ENCODE peak calls at places on chromosomes 6 and 20, in ten cellular contexts. T is HFF-Myc, Y is hepatic stellate cell, O is stomach, L is left lung, J is LoVo, E is activated T-helper 1 cell treated with Interleukin-2 at 50 U/mL for 16 hours, G is psoas muscle, M is fibroblast of the conjunctiva, A is aorta. N is an unnamed sample.

GRCh38 chr6:75855047-75855446 is 106.0 kb downstream of the MYO6 start:
- DNase-seq in T (peak), Y (peak), O (peak), L (no peak), J (peak), E (no peak), G (no peak), M (peak), A (no peak), N (no peak)

GRCh38 chr6:26022166-26022510 is 59.5 kb downstream of the TRIM38 start:
- DNase-seq in T (peak), Y (peak), O (peak), L (no peak), J (peak), E (no peak), G (no peak), M (peak), A (peak), N (peak)

GRCh38 chr20:33985280-33985679 is 8.4 kb upstream of the RALY start:
- DNase-seq in T (no peak), Y (no peak), O (no peak), L (no peak), J (no peak), E (no peak), G (no peak), M (no peak), A (no peak), N (no peak)

GRCh38 chr6:33878541-33878940 is 74.7 kb upstream of the MLN start:
- DNase-seq in T (no peak), Y (no peak), O (no peak), L (peak), J (no peak), E (no peak), G (no peak), M (no peak), A (no peak), N (no peak)

GRCh38 chr6:65170273-65170672 is 536.8 kb downstream of the EYS start:
- DNase-seq in T (no peak), Y (no peak), O (no peak), L (no peak), J (no peak), E (no peak), G (no peak), M (no peak), A (no peak), N (no peak)

GRCh38 chr20:32474967-32475819 is 109.9 kb downstream of the NOL4L start:
- DNase-seq in T (peak), Y (peak), O (peak), L (peak), J (peak), E (no peak), G (peak), M (peak), A (peak), N (no peak)

GRCh38 chr6:27129917-27130316 is 117.6 kb upstream of the PRSS16 start:
- DNase-seq in T (no peak), Y (no peak), O (no peak), L (no peak), J (no peak), E (no peak), G (no peak), M (no peak), A (no peak), N (no peak)

GRCh38 chr6:142802124-142802523 is 142.9 kb downstream of the HIVEP2 start:
- DNase-seq in T (peak), Y (peak), O (no peak), L (no peak), J (peak), E (no peak), G (peak), M (peak), A (no peak), N (no peak)

GRCh38 chr20:50838707-50839385 is 44.0 kb downstream of the BCAS4 start:
- DNase-seq in T (no peak), Y (no peak), O (no peak), L (no peak), J (no peak), E (no peak), G (no peak), M (no peak), A (no peak), N (no peak)

GRCh38 chr6:1311400-1312192 is at the start of gene FOXQ1:
- DNase-seq in T (no peak), Y (no peak), O (peak), L (peak), J (peak), E (no peak), G (no peak), M (no peak), A (no peak), N (no peak)

GRCh38 chr6:14542670-14543366 is 425.2 kb downstream of the CD83 start:
- DNase-seq in T (peak), Y (peak), O (no peak), L (no peak), J (no peak), E (no peak), G (no peak), M (peak), A (no peak), N (no peak)

GRCh38 chr6:31588871-31589650 is 3.0 kb downstream of the LST1 start:
- DNase-seq in T (no peak), Y (no peak), O (no peak), L (no peak), J (no peak), E (no peak), G (no peak), M (no peak), A (no peak), N (no peak)

GRCh38 chr20:1489764-1490436 is 1.3 kb downstream of the SIRPB2 start:
- DNase-seq in T (no peak), Y (no peak), O (no peak), L (no peak), J (peak), E (no peak), G (no peak), M (no peak), A (no peak), N (no peak)

GRCh38 chr6:85126448-85127178 is 323.3 kb upstream of the NT5E start:
- DNase-seq in T (peak), Y (peak), O (no peak), L (no peak), J (peak), E (no peak), G (peak), M (no peak), A (peak), N (no peak)

GRCh38 chr6:96450082-96450759 is 71.4 kb upstream of the UFL1 start:
- DNase-seq in T (no peak), Y (no peak), O (no peak), L (no peak), J (no peak), E (no peak), G (no peak), M (no peak), A (no peak), N (no peak)

GRCh38 chr20:63296411-63297299 is 3.7 kb downstream of the COL20A1 start:
- DNase-seq in T (no peak), Y (no peak), O (no peak), L (peak), J (no peak), E (no peak), G (no peak), M (no peak), A (no peak), N (no peak)

GRCh38 chr6:157461000-157461915 is 80.3 kb downstream of the ZDHHC14 start:
- DNase-seq in T (no peak), Y (no peak), O (no peak), L (no peak), J (no peak), E (no peak), G (no peak), M (no peak), A (no peak), N (no peak)

GRCh38 chr20:10647909-10648308 is 25.9 kb downstream of the JAG1 start:
- DNase-seq in T (no peak), Y (no peak), O (no peak), L (no peak), J (no peak), E (no peak), G (no peak), M (no peak), A (no peak), N (no peak)

GRCh38 chr6:3755637-3756515 is 4.4 kb upstream of the PXDC1 start:
- DNase-seq in T (no peak), Y (no peak), O (no peak), L (no peak), J (no peak), E (no peak), G (no peak), M (no peak), A (no peak), N (no peak)

GRCh38 chr20:60058869-60059268 is 100.6 kb downstream of the CDH26 start:
- DNase-seq in T (no peak), Y (no peak), O (no peak), L (no peak), J (no peak), E (no peak), G (no peak), M (no peak), A (no peak), N (no peak)

GRCh38 chr6:154805288-154805911 is 72.2 kb downstream of the SCAF8 start:
- DNase-seq in T (peak), Y (peak), O (no peak), L (no peak), J (no peak), E (no peak), G (no peak), M (peak), A (no peak), N (no peak)

GRCh38 chr20:52748235-52748950 is 223.8 kb upstream of the TSHZ2 start:
- DNase-seq in T (no peak), Y (no peak), O (no peak), L (no peak), J (no peak), E (no peak), G (peak), M (peak), A (no peak), N (no peak)

GRCh38 chr6:49463612-49463967 is 420 bp downstream of the CENPQ start:
- DNase-seq in T (no peak), Y (no peak), O (no peak), L (no peak), J (no peak), E (no peak), G (no peak), M (no peak), A (no peak), N (no peak)

GRCh38 chr6:148769304-148769968 is 22.6 kb downstream of the UST start:
- DNase-seq in T (no peak), Y (no peak), O (no peak), L (no peak), J (no peak), E (no peak), G (no peak), M (no peak), A (no peak), N (no peak)

GRCh38 chr20:19936801-19937583 is 80.2 kb upstream of the NAA20 start:
- DNase-seq in T (no peak), Y (no peak), O (no peak), L (peak), J (no peak), E (peak), G (no peak), M (no peak), A (peak), N (no peak)

GRCh38 chr6:160766657-160767018 is 64.6 kb downstream of the PLG start:
- DNase-seq in T (no peak), Y (no peak), O (no peak), L (no peak), J (no peak), E (no peak), G (no peak), M (no peak), A (no peak), N (no peak)

GRCh38 chr20:3655032-3655405 is 8.2 kb downstream of the GFRA4 start:
- DNase-seq in T (no peak), Y (no peak), O (no peak), L (no peak), J (no peak), E (no peak), G (no peak), M (no peak), A (no peak), N (no peak)

GRCh38 chr6:22042713-22043112 is 254.1 kb downstream of the PRL start:
- DNase-seq in T (no peak), Y (no peak), O (no peak), L (no peak), J (no peak), E (no peak), G (peak), M (no peak), A (no peak), N (no peak)

GRCh38 chr6:35725721-35726438 is 11.0 kb upstream of the ARMC12 start:
- DNase-seq in T (no peak), Y (no peak), O (peak), L (peak), J (no peak), E (no peak), G (peak), M (peak), A (peak), N (no peak)

GRCh38 chr6:156662025-156662445 is 115.1 kb upstream of the ARID1B start:
- DNase-seq in T (peak), Y (no peak), O (no peak), L (no peak), J (peak), E (no peak), G (peak), M (peak), A (no peak), N (no peak)

GRCh38 chr6:52407467-52407866 is 12.7 kb upstream of the EFHC1 start:
- DNase-seq in T (no peak), Y (peak), O (no peak), L (no peak), J (no peak), E (no peak), G (no peak), M (peak), A (no peak), N (no peak)

GRCh38 chr6:74369556-74369993 is 673.6 kb downstream of the CD109 start:
- DNase-seq in T (peak), Y (no peak), O (no peak), L (no peak), J (no peak), E (no peak), G (no peak), M (peak), A (no peak), N (no peak)

GRCh38 chr20:48275737-48276342 is 490.6 kb upstream of the SULF2 start:
- DNase-seq in T (no peak), Y (no peak), O (no peak), L (no peak), J (no peak), E (no peak), G (no peak), M (no peak), A (no peak), N (no peak)

GRCh38 chr6:162765251-162765650 is 37.5 kb downstream of the PACRG start:
- DNase-seq in T (no peak), Y (no peak), O (no peak), L (no peak), J (no peak), E (no peak), G (no peak), M (no peak), A (no peak), N (no peak)

GRCh38 chr6:2918936-2919335 is 15.8 kb upstream of the SERPINB9 start:
- DNase-seq in T (no peak), Y (no peak), O (no peak), L (no peak), J (no peak), E (no peak), G (no peak), M (no peak), A (no peak), N (no peak)

GRCh38 chr6:71745525-71745924 is 140.8 kb upstream of the RIMS1 start:
- DNase-seq in T (no peak), Y (no peak), O (no peak), L (no peak), J (no peak), E (no peak), G (no peak), M (no peak), A (no peak), N (no peak)

GRCh38 chr20:17655865-17656489 is 26.1 kb downstream of the RRBP1 start:
- DNase-seq in T (no peak), Y (peak), O (no peak), L (no peak), J (no peak), E (no peak), G (no peak), M (no peak), A (no peak), N (no peak)